ENCODE peak calls at places on chromosomes 13 and 19, in nine cellular contexts. D is left cardiac atrium; J is uterus; M is GM10248; P is retina; L is cardiac muscle cell; Q is naive B cell; W is stimulated activated CD8-positive, alpha-beta memory T cell treated with anti-CD3 and anti-CD28 coated beads, Interleukin-15, amount 100 ng/mL, for 24 hours; R is CD8-positive, alpha-beta memory T cell. C is an unnamed sample.
A peak's percentile ranks its signal among the peaks of the same experiment; 100 is the strongest.

GRCh38 chr13:74747186-74747955 is 613.2 kb upstream of the KLF12 start:
- DNase-seq in P (no peak), W (no peak), J (no peak), D (no peak), L (no peak), M (no peak), R (no peak), Q (no peak), C (no peak)

GRCh38 chr19:40246292-40247073 is 20.0 kb upstream of the CCNP start:
- DNase-seq in W (no peak), M (no peak), P (no peak), Q (no peak), R (no peak), J (no peak), D (no peak), L (no peak), C (no peak)

GRCh38 chr13:100674363-100674847 is at the start of gene TMTC4:
- DNase-seq in D (no peak), Q (no peak), R (no peak), M (no peak), P (no peak), W (peak; percentile 3), L (no peak), J (no peak), C (no peak)

GRCh38 chr19:54189020-54189667 is at the start of gene MBOAT7:
- DNase-seq in W (no peak), Q (no peak), R (no peak), D (no peak), P (no peak), M (peak; percentile 81), J (no peak), L (no peak), C (no peak)

GRCh38 chr13:50742353-50742752 is 101.1 kb downstream of the DLEU7 start:
- DNase-seq in W (no peak), M (no peak), R (no peak), D (no peak), L (no peak), Q (no peak), P (no peak), J (no peak), C (no peak)

GRCh38 chr19:947090-947706 is 21.4 kb downstream of the ARID3A start:
- DNase-seq in Q (no peak), P (no peak), J (no peak), M (peak; percentile 57), W (no peak), R (no peak), L (no peak), D (no peak), C (peak; percentile 82)

GRCh38 chr13:29480893-29481525 is 114.5 kb downstream of the SLC7A1 start:
- DNase-seq in M (no peak), P (no peak), L (no peak), J (no peak), R (no peak), Q (no peak), D (no peak), W (no peak), C (no peak)

GRCh38 chr13:59750860-59751259 is 412.9 kb downstream of the DIAPH3 start:
- DNase-seq in P (peak; percentile 81), Q (no peak), W (no peak), L (peak; percentile 75), D (no peak), J (no peak), M (no peak), R (no peak), C (no peak)

GRCh38 chr13:46567671-46568070 is 14.7 kb downstream of the LRCH1 start:
- DNase-seq in D (no peak), L (no peak), P (no peak), J (no peak), W (no peak), Q (no peak), R (no peak), M (no peak), C (no peak)

GRCh38 chr13:51523082-51523518 is 61.2 kb upstream of the WDFY2 start:
- DNase-seq in J (peak; percentile 65), L (peak; percentile 81), Q (no peak), D (peak; percentile 42), M (no peak), P (no peak), W (no peak), R (no peak), C (no peak)

GRCh38 chr13:114071991-114072390 is 60.4 kb downstream of the RASA3 start:
- DNase-seq in P (no peak), L (no peak), J (peak; percentile 13), Q (no peak), W (no peak), M (no peak), R (no peak), D (peak; percentile 16), C (no peak)

GRCh38 chr13:37878496-37878895 is 8.9 kb upstream of the TRPC4 start:
- DNase-seq in R (no peak), D (no peak), J (no peak), Q (no peak), M (no peak), P (no peak), L (peak; percentile 35), W (no peak), C (no peak)

GRCh38 chr13:66312312-66313087 is 917.6 kb downstream of the PCDH9 start:
- DNase-seq in J (no peak), W (no peak), Q (no peak), D (no peak), P (no peak), R (no peak), M (no peak), L (peak; percentile 76), C (no peak)

GRCh38 chr13:26024558-26024957 is 27.3 kb downstream of the SHISA2 start:
- DNase-seq in L (peak; percentile 69), Q (no peak), M (no peak), J (no peak), P (no peak), D (peak; percentile 40), R (no peak), W (no peak), C (no peak)

GRCh38 chr13:113403255-113404104 is 39.5 kb upstream of the GRTP1 start:
- DNase-seq in W (no peak), R (no peak), P (no peak), D (no peak), Q (no peak), J (no peak), M (no peak), L (no peak), C (no peak)

GRCh38 chr13:25733696-25734435 is 317.9 kb downstream of the SHISA2 start:
- DNase-seq in J (no peak), Q (no peak), R (no peak), P (no peak), M (no peak), L (no peak), W (no peak), D (no peak), C (no peak)

GRCh38 chr19:45558399-45558878 is 26.2 kb downstream of the OPA3 start:
- DNase-seq in D (peak; percentile 40), L (peak; percentile 60), W (peak; percentile 3), Q (peak; percentile 72), M (peak; percentile 87), P (peak; percentile 40), R (peak; percentile 80), J (no peak), C (peak; percentile 94)

GRCh38 chr19:40154121-40154680 is 37.0 kb upstream of the MAP3K10 start:
- DNase-seq in L (no peak), M (no peak), W (no peak), Q (no peak), P (no peak), D (no peak), R (no peak), J (no peak), C (no peak)

GRCh38 chr19:49645592-49645991 is 3.6 kb downstream of the SCAF1 start:
- DNase-seq in Q (no peak), L (no peak), W (no peak), J (no peak), R (no peak), M (no peak), P (no peak), D (no peak), C (no peak)

GRCh38 chr19:5119297-5119998 is 150.5 kb downstream of the KDM4B start:
- DNase-seq in D (no peak), J (no peak), R (no peak), W (no peak), Q (no peak), P (no peak), L (no peak), M (no peak), C (no peak)

GRCh38 chr19:40619333-40620160 is 18.4 kb downstream of the LTBP4 start:
- DNase-seq in W (no peak), P (no peak), Q (no peak), L (no peak), M (no peak), D (no peak), J (no peak), R (no peak), C (no peak)

GRCh38 chr13:45238945-45239795 is 38.3 kb upstream of the KCTD4 start:
- DNase-seq in D (no peak), P (no peak), M (no peak), W (no peak), R (no peak), J (no peak), Q (no peak), L (peak; percentile 39), C (no peak)

GRCh38 chr13:34179481-34179880 is 361.5 kb downstream of the RFC3 start:
- DNase-seq in P (no peak), M (no peak), R (no peak), W (no peak), L (no peak), Q (no peak), D (no peak), J (no peak), C (no peak)

GRCh38 chr19:6414793-6415591 is 9.6 kb downstream of the KHSRP start:
- DNase-seq in W (no peak), M (no peak), J (no peak), Q (no peak), L (no peak), P (no peak), R (no peak), D (no peak), C (no peak)

GRCh38 chr13:110484290-110485048 is 77.1 kb downstream of the RAB20 start:
- DNase-seq in W (no peak), Q (no peak), J (no peak), M (no peak), P (no peak), L (no peak), D (no peak), R (no peak), C (no peak)

GRCh38 chr13:76397413-76397812 is 488.8 kb downstream of the KCTD12 start:
- DNase-seq in M (no peak), P (no peak), L (no peak), D (no peak), W (no peak), R (no peak), Q (no peak), J (no peak), C (no peak)

GRCh38 chr19:17089238-17089637 is 13.7 kb downstream of the MYO9B start:
- DNase-seq in P (no peak), W (no peak), J (peak; percentile 56), Q (no peak), D (no peak), L (peak; percentile 46), R (no peak), M (no peak), C (no peak)

GRCh38 chr13:73231456-73231855 is 172.7 kb downstream of the KLF5 start:
- DNase-seq in R (no peak), Q (no peak), J (no peak), M (no peak), W (no peak), D (no peak), P (no peak), L (no peak), C (no peak)

GRCh38 chr13:30158774-30159445 is 148.4 kb downstream of the KATNAL1 start:
- DNase-seq in Q (no peak), J (peak; percentile 51), P (no peak), L (peak; percentile 80), M (no peak), W (no peak), R (no peak), D (no peak), C (no peak)

GRCh38 chr13:48446454-48446853 is 33.5 kb upstream of the LPAR6 start:
- DNase-seq in P (no peak), D (no peak), R (no peak), W (no peak), Q (no peak), J (no peak), L (peak; percentile 69), M (no peak), C (no peak)

GRCh38 chr19:4748589-4748988 is 24.9 kb upstream of the DPP9 start:
- DNase-seq in Q (no peak), L (no peak), R (no peak), M (no peak), J (no peak), W (no peak), P (no peak), D (no peak), C (no peak)